ENCODE peak calls at places on chromosome 16, in seven cellular contexts. N, S, C, J, O, T and L are unnamed samples.

GRCh38 chr16:31400191-31400590 is 7.1 kb downstream of the ITGAD start:
- DNase-seq in N (no peak), S (no peak), C (no peak), J (no peak), O (no peak), T (no peak), L (no peak)

GRCh38 chr16:29745853-29746345 is at the start of gene C16orf54:
- DNase-seq in N (no peak), S (peak; percentile 30), C (no peak), J (peak; percentile 25), O (peak; percentile 37), T (peak; percentile 72), L (no peak)

GRCh38 chr16:72357860-72358259 is 185.9 kb upstream of the PMFBP1 start:
- DNase-seq in N (no peak), S (no peak), C (no peak), J (no peak), O (no peak), T (no peak), L (no peak)

GRCh38 chr16:5541356-5541755 is 443.8 kb upstream of the EEF2KMT start:
- DNase-seq in N (no peak), S (no peak), C (no peak), J (no peak), O (no peak), T (no peak), L (no peak)

GRCh38 chr16:67198238-67198734 is 645 bp upstream of the ELMO3 start:
- DNase-seq in N (no peak), S (peak; percentile 73), C (peak; percentile 70), J (peak; percentile 74), O (peak; percentile 48), T (no peak), L (peak; percentile 52)

GRCh38 chr16:89442990-89443726 is 47.2 kb downstream of the ANKRD11 start:
- DNase-seq in N (peak; percentile 50), S (no peak), C (peak; percentile 88), J (peak; percentile 67), O (no peak), T (no peak), L (peak; percentile 85)

GRCh38 chr16:86665319-86665675 is 86.9 kb downstream of the FOXL1 start:
- DNase-seq in N (no peak), S (no peak), C (peak; percentile 80), J (no peak), O (no peak), T (no peak), L (peak; percentile 95)

GRCh38 chr16:65473699-65474098 is 351.8 kb upstream of the CDH11 start:
- DNase-seq in N (no peak), S (no peak), C (no peak), J (no peak), O (no peak), T (no peak), L (no peak)

GRCh38 chr16:82629441-82630027 is 2.8 kb downstream of the CDH13 start:
- DNase-seq in N (no peak), S (no peak), C (peak; percentile 83), J (no peak), O (no peak), T (no peak), L (peak; percentile 90)